ENCODE peak calls at places on chromosome 22, in five cellular contexts. One of them, this sample, is unnamed.

GRCh38 chr22:37100589-37101127 is 8.9 kb downstream of the TMPRSS6 start:
- DNase-seq in A549: no peak
- DNase-seq in effector CD4-positive, alpha-beta T cell: no peak
- DNase-seq in RWPE1: no peak
- DNase-seq in stromal cell of bone marrow: no peak
- DNase-seq in this sample: no peak

GRCh38 chr22:17719911-17720310 is 54.4 kb downstream of the BID start:
- DNase-seq in stromal cell of bone marrow: no peak
- DNase-seq in RWPE1: no peak
- DNase-seq in A549: no peak
- DNase-seq in effector CD4-positive, alpha-beta T cell: no peak
- DNase-seq in this sample: no peak

GRCh38 chr22:41900652-41901312 is 14.1 kb downstream of the SHISA8 start:
- DNase-seq in effector CD4-positive, alpha-beta T cell: no peak
- DNase-seq in stromal cell of bone marrow: no peak
- DNase-seq in A549: no peak
- DNase-seq in RWPE1: no peak
- DNase-seq in this sample: no peak

GRCh38 chr22:44311855-44312170 is 938 bp downstream of the SHISAL1 start:
- DNase-seq in effector CD4-positive, alpha-beta T cell: no peak
- DNase-seq in stromal cell of bone marrow: peak
- DNase-seq in A549: no peak
- DNase-seq in RWPE1: peak
- DNase-seq in this sample: peak

GRCh38 chr22:21832291-21833290 is 34.9 kb downstream of the MAPK1 start:
- DNase-seq in A549: no peak
- DNase-seq in effector CD4-positive, alpha-beta T cell: no peak
- DNase-seq in RWPE1: no peak
- DNase-seq in stromal cell of bone marrow: no peak
- DNase-seq in this sample: no peak

GRCh38 chr22:20022231-20023069 is 1.5 kb downstream of the TANGO2 start:
- DNase-seq in RWPE1: no peak
- DNase-seq in stromal cell of bone marrow: no peak
- DNase-seq in A549: no peak
- DNase-seq in effector CD4-positive, alpha-beta T cell: no peak
- DNase-seq in this sample: no peak

GRCh38 chr22:46336119-46337078 is 885 bp downstream of the TRMU start:
- DNase-seq in RWPE1: no peak
- DNase-seq in stromal cell of bone marrow: no peak
- DNase-seq in effector CD4-positive, alpha-beta T cell: no peak
- DNase-seq in A549: no peak
- DNase-seq in this sample: no peak

GRCh38 chr22:32120603-32121002 is 38.5 kb downstream of the C22orf42 start:
- DNase-seq in A549: no peak
- DNase-seq in stromal cell of bone marrow: no peak
- DNase-seq in RWPE1: no peak
- DNase-seq in effector CD4-positive, alpha-beta T cell: no peak
- DNase-seq in this sample: no peak

GRCh38 chr22:31160328-31160978 is 471 bp downstream of the RNF185 start:
- DNase-seq in stromal cell of bone marrow: no peak
- DNase-seq in effector CD4-positive, alpha-beta T cell: no peak
- DNase-seq in A549: no peak
- DNase-seq in RWPE1: peak
- DNase-seq in this sample: no peak

GRCh38 chr22:41302016-41302767 is 867 bp downstream of the ZC3H7B start:
- DNase-seq in A549: no peak
- DNase-seq in stromal cell of bone marrow: no peak
- DNase-seq in RWPE1: no peak
- DNase-seq in effector CD4-positive, alpha-beta T cell: no peak
- DNase-seq in this sample: no peak

GRCh38 chr22:32765117-32765618 is 36.3 kb upstream of the TIMP3 start:
- DNase-seq in A549: no peak
- DNase-seq in RWPE1: no peak
- DNase-seq in effector CD4-positive, alpha-beta T cell: no peak
- DNase-seq in stromal cell of bone marrow: no peak
- DNase-seq in this sample: no peak

GRCh38 chr22:45317551-45318167 is 7.9 kb downstream of the FAM118A start:
- DNase-seq in stromal cell of bone marrow: peak
- DNase-seq in effector CD4-positive, alpha-beta T cell: peak
- DNase-seq in A549: peak
- DNase-seq in RWPE1: no peak
- DNase-seq in this sample: no peak

GRCh38 chr22:42389137-42389536 is 43.1 kb downstream of the NFAM1 start:
- DNase-seq in effector CD4-positive, alpha-beta T cell: no peak
- DNase-seq in RWPE1: peak
- DNase-seq in A549: no peak
- DNase-seq in stromal cell of bone marrow: no peak
- DNase-seq in this sample: no peak

GRCh38 chr22:29691636-29692326 is 28.0 kb upstream of the CABP7 start:
- DNase-seq in A549: no peak
- DNase-seq in effector CD4-positive, alpha-beta T cell: no peak
- DNase-seq in stromal cell of bone marrow: no peak
- DNase-seq in RWPE1: no peak
- DNase-seq in this sample: no peak

GRCh38 chr22:40395607-40396006 is 25.2 kb downstream of the SGSM3 start:
- DNase-seq in RWPE1: no peak
- DNase-seq in stromal cell of bone marrow: no peak
- DNase-seq in A549: no peak
- DNase-seq in effector CD4-positive, alpha-beta T cell: no peak
- DNase-seq in this sample: no peak

GRCh38 chr22:46052801-46053562 is 76.0 kb upstream of the WNT7B start:
- DNase-seq in RWPE1: no peak
- DNase-seq in stromal cell of bone marrow: no peak
- DNase-seq in effector CD4-positive, alpha-beta T cell: no peak
- DNase-seq in A549: no peak
- DNase-seq in this sample: no peak

GRCh38 chr22:40607506-40607905 is 29.0 kb downstream of the MRTFA start:
- DNase-seq in effector CD4-positive, alpha-beta T cell: no peak
- DNase-seq in stromal cell of bone marrow: no peak
- DNase-seq in A549: no peak
- DNase-seq in RWPE1: no peak
- DNase-seq in this sample: no peak

GRCh38 chr22:41681616-41682015 is 7.1 kb downstream of the SNU13 start:
- DNase-seq in effector CD4-positive, alpha-beta T cell: no peak
- DNase-seq in A549: no peak
- DNase-seq in stromal cell of bone marrow: no peak
- DNase-seq in RWPE1: no peak
- DNase-seq in this sample: no peak

GRCh38 chr22:30802202-30803166 is 107.8 kb downstream of the OSBP2 start:
- DNase-seq in RWPE1: peak
- DNase-seq in A549: peak
- DNase-seq in stromal cell of bone marrow: peak
- DNase-seq in effector CD4-positive, alpha-beta T cell: peak
- DNase-seq in this sample: peak

GRCh38 chr22:34116126-34116525 is 195.8 kb upstream of the LARGE1 start:
- DNase-seq in stromal cell of bone marrow: no peak
- DNase-seq in A549: no peak
- DNase-seq in RWPE1: no peak
- DNase-seq in effector CD4-positive, alpha-beta T cell: no peak
- DNase-seq in this sample: no peak

GRCh38 chr22:35633520-35633919 is 14.7 kb upstream of the APOL6 start:
- DNase-seq in RWPE1: no peak
- DNase-seq in stromal cell of bone marrow: no peak
- DNase-seq in A549: no peak
- DNase-seq in effector CD4-positive, alpha-beta T cell: no peak
- DNase-seq in this sample: no peak

GRCh38 chr22:17880468-17880867 is 106.2 kb upstream of the BID start:
- DNase-seq in effector CD4-positive, alpha-beta T cell: no peak
- DNase-seq in RWPE1: no peak
- DNase-seq in stromal cell of bone marrow: no peak
- DNase-seq in A549: no peak
- DNase-seq in this sample: no peak

GRCh38 chr22:17587631-17588030 is 24.3 kb downstream of the SLC25A18 start:
- DNase-seq in stromal cell of bone marrow: no peak
- DNase-seq in A549: no peak
- DNase-seq in RWPE1: no peak
- DNase-seq in effector CD4-positive, alpha-beta T cell: no peak
- DNase-seq in this sample: no peak

GRCh38 chr22:23533771-23534191 is 46.3 kb downstream of the IGLL1 start:
- DNase-seq in RWPE1: no peak
- DNase-seq in effector CD4-positive, alpha-beta T cell: no peak
- DNase-seq in A549: peak
- DNase-seq in stromal cell of bone marrow: no peak
- DNase-seq in this sample: no peak

GRCh38 chr22:50621948-50622722 is 5.8 kb downstream of the ARSA start:
- DNase-seq in A549: no peak
- DNase-seq in stromal cell of bone marrow: no peak
- DNase-seq in RWPE1: no peak
- DNase-seq in effector CD4-positive, alpha-beta T cell: no peak
- DNase-seq in this sample: no peak

GRCh38 chr22:35838849-35839646 is 121.4 kb downstream of the APOL5 start:
- DNase-seq in stromal cell of bone marrow: peak
- DNase-seq in RWPE1: peak
- DNase-seq in effector CD4-positive, alpha-beta T cell: no peak
- DNase-seq in A549: peak
- DNase-seq in this sample: peak

GRCh38 chr22:49866646-49867045 is 13.0 kb downstream of the ZBED4 start:
- DNase-seq in A549: no peak
- DNase-seq in stromal cell of bone marrow: no peak
- DNase-seq in effector CD4-positive, alpha-beta T cell: no peak
- DNase-seq in RWPE1: no peak
- DNase-seq in this sample: no peak

GRCh38 chr22:38727530-38728451 is 22.0 kb downstream of the GTPBP1 start:
- DNase-seq in stromal cell of bone marrow: no peak
- DNase-seq in A549: no peak
- DNase-seq in effector CD4-positive, alpha-beta T cell: no peak
- DNase-seq in RWPE1: no peak
- DNase-seq in this sample: no peak

GRCh38 chr22:20062766-20063083 is 17.3 kb upstream of the DGCR8 start:
- DNase-seq in A549: no peak
- DNase-seq in stromal cell of bone marrow: no peak
- DNase-seq in RWPE1: peak
- DNase-seq in effector CD4-positive, alpha-beta T cell: no peak
- DNase-seq in this sample: no peak

GRCh38 chr22:41289681-41290080 is 3.7 kb upstream of the RANGAP1 start:
- DNase-seq in effector CD4-positive, alpha-beta T cell: no peak
- DNase-seq in stromal cell of bone marrow: no peak
- DNase-seq in A549: no peak
- DNase-seq in RWPE1: no peak
- DNase-seq in this sample: no peak

GRCh38 chr22:43338766-43339345 is 4.3 kb downstream of the SCUBE1 start:
- DNase-seq in RWPE1: no peak
- DNase-seq in effector CD4-positive, alpha-beta T cell: no peak
- DNase-seq in stromal cell of bone marrow: no peak
- DNase-seq in A549: no peak
- DNase-seq in this sample: no peak

GRCh38 chr22:17305076-17305475 is 64.2 kb upstream of the CECR2 start:
- DNase-seq in A549: no peak
- DNase-seq in effector CD4-positive, alpha-beta T cell: no peak
- DNase-seq in RWPE1: no peak
- DNase-seq in stromal cell of bone marrow: no peak
- DNase-seq in this sample: no peak

GRCh38 chr22:20065896-20066616 is 14.0 kb upstream of the DGCR8 start:
- DNase-seq in RWPE1: no peak
- DNase-seq in effector CD4-positive, alpha-beta T cell: no peak
- DNase-seq in stromal cell of bone marrow: no peak
- DNase-seq in A549: no peak
- DNase-seq in this sample: no peak

GRCh38 chr22:46004105-46004866 is 27.3 kb upstream of the WNT7B start:
- DNase-seq in effector CD4-positive, alpha-beta T cell: no peak
- DNase-seq in RWPE1: no peak
- DNase-seq in A549: no peak
- DNase-seq in stromal cell of bone marrow: no peak
- DNase-seq in this sample: no peak